ENCODE peak calls at places on chromosome 14, in ten cellular contexts. U is tibial artery, E is GM23248, T is astrocyte, P is HepG2, W is K562, X is lung, V is neuronal stem cell, Y is neural progenitor cell, B is adrenal gland. C is an unnamed sample.
A peak's percentile ranks its signal among the peaks of the same experiment; 100 is the strongest.

GRCh38 chr14:88426271-88426670 is 40.8 kb downstream of the SPATA7 start:
- DNase-seq in E (no peak), T (peak; percentile 74), P (no peak), W (no peak), V (no peak), X (no peak), B (no peak), Y (peak; percentile 7), U (no peak), C (no peak)

GRCh38 chr14:89723930-89724915 is 230.3 kb downstream of the EFCAB11 start:
- DNase-seq in T (no peak), V (no peak), W (no peak), U (no peak), X (no peak), B (no peak), P (no peak), E (peak; percentile 31), Y (no peak), C (no peak)

GRCh38 chr14:50452285-50452684 is 55.6 kb upstream of the CDKL1 start:
- DNase-seq in B (no peak), E (no peak), W (no peak), P (no peak), X (no peak), V (no peak), U (no peak), T (no peak), Y (no peak), C (no peak)

GRCh38 chr14:54866588-54866987 is 36.0 kb downstream of the GCH1 start:
- DNase-seq in P (peak; percentile 4), T (no peak), V (no peak), W (no peak), Y (no peak), X (no peak), B (no peak), U (no peak), E (peak; percentile 35), C (no peak)

GRCh38 chr14:76647699-76648298 is 113.5 kb upstream of the VASH1 start:
- DNase-seq in B (peak; percentile 34), X (no peak), U (no peak), V (peak; percentile 30), P (peak; percentile 52), E (peak; percentile 81), W (peak; percentile 54), T (peak; percentile 36), Y (peak; percentile 82), C (peak; percentile 35)

GRCh38 chr14:59239030-59239429 is 50.6 kb downstream of the DAAM1 start:
- DNase-seq in P (no peak), Y (no peak), V (no peak), X (no peak), B (no peak), T (no peak), E (no peak), W (no peak), U (no peak), C (no peak)

GRCh38 chr14:54127526-54127925 is 170.9 kb upstream of the BMP4 start:
- DNase-seq in U (no peak), Y (no peak), B (no peak), E (no peak), W (no peak), P (no peak), T (peak; percentile 52), X (no peak), V (no peak), C (no peak)

GRCh38 chr14:89365071-89365801 is 51.8 kb downstream of the FOXN3 start:
- DNase-seq in X (peak; percentile 35), P (no peak), T (no peak), U (peak; percentile 33), V (no peak), B (peak; percentile 43), W (no peak), Y (no peak), E (no peak), C (no peak)

DNA sequence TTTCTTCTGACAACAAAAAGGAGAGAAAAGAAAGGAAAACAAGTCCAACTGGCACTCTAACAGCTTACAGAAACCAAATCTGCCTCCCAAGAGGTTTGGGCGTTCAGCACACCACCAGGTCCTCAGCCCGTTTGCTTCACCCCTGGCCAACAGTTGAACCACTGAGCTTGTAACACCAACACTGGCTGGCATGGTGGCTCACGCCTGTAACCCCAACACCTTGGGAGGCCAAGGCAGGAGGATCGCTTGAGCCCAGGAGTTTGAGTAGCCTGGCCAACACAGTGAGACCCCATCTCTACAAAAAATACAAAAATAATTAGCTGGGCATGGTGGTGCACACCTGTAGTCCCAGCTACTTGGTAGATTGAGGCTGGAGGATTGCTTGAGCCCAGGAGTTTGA is 19.4 kb downstream of the CCDC88C start:
- DNase-seq in B (no peak), E (no peak), W (no peak), Y (no peak), V (no peak), T (no peak), P (no peak), X (no peak), U (no peak), C (no peak)
- H3K4me1 ChIP-seq in B (no peaks in the 10 kb centered on the region), E (no peaks in the 10 kb centered on the region), W (peaks cover 20% of the 10 kb centered on the region), Y (peaks cover 46% of the 10 kb centered on the region), V (no peaks in the 10 kb centered on the region), T (no peaks in the 10 kb centered on the region), P (peaks cover 22% of the 10 kb centered on the region), X (peaks cover 24% of the 10 kb centered on the region), U (peaks cover 5% of the 10 kb centered on the region), C (peaks cover 20% of the 10 kb centered on the region)

GRCh38 chr14:100900837-100901390 is 2.6 kb downstream of the RTL1 start:
- DNase-seq in U (no peak), P (peak; percentile 72), B (peak; percentile 79), W (peak; percentile 70), T (no peak), Y (peak; percentile 87), X (peak; percentile 28), V (peak; percentile 69), E (peak; percentile 29), C (no peak)

GRCh38 chr14:100898935-100899840 is 4.3 kb downstream of the RTL1 start:
- DNase-seq in W (no peak), Y (peak; percentile 11), B (peak; percentile 68), T (no peak), E (no peak), V (no peak), X (peak; percentile 24), P (no peak), U (no peak), C (no peak)

GRCh38 chr14:100901391-100902183 is 1.9 kb downstream of the RTL1 start:
- DNase-seq in P (no peak), U (no peak), B (no peak), W (no peak), T (no peak), X (peak; percentile 25), V (no peak), Y (no peak), E (no peak), C (no peak)

GRCh38 chr14:100898465-100898864 is 5.1 kb downstream of the RTL1 start:
- DNase-seq in X (peak; percentile 22), W (no peak), V (no peak), T (no peak), E (no peak), U (no peak), P (no peak), B (no peak), Y (no peak), C (no peak)

DNA sequence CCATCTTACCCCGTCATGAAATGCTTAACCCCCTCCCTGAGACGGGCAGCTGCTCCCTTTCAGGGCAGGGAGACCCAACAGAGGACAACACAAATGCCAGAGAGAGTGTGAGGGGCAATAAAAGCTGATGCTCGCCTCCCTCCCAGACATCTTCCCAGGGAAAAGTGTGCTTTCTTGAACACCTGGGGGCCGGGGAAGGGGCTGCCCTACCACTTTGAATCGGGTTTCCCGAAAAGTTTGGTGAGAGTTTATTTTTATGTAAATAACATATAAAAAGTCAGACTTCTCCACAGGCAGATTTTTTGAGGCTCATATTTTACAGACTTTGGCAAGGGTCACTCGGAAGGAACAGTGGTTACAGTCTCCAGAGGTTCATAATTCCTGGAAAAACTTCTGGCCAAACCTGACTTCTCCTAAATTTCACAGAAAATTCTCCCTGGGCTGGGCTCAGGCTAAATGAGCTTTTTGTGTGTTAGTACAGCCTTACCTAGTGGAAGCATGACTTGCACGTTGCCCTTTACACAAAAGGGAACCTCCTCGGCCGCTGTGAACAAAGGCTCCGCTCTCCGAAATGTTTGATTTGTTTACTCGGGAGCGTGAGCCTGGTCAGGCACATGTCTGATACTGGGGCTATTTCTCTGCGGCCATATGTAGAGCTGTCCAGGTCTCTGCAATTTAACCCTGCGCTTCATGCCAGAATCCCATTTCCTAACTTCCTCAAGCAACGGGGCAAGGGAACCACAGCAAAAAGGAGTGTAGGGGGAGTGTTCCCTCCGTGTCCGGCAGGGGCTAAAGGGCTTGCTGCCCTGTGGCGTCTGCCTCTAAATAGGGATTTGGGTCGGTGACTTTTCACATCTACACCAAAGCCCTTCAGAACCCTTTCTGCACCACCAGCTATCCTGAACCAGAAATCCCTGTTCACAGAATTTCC is 3.4 kb downstream of the RTL1 start:
- DNase-seq in B (no peak), Y (peak; percentile 77), X (peak; percentile 25), W (peak; percentile 28), T (no peak), E (peak; percentile 7), P (peak; percentile 91), U (no peak), V (peak; percentile 59), C (no peak)
- H3K4me3 ChIP-seq in B (no peak overlapping the region), Y (no peak overlapping the region), X (peak overlapping the region; percentile 1), W (no peak overlapping the region), T (no peak overlapping the region), E (no peak overlapping the region), P (peak overlapping the region; percentile 8), U (no peak overlapping the region), V (no peak overlapping the region), C (peak overlapping the region; percentile 16)

DNA sequence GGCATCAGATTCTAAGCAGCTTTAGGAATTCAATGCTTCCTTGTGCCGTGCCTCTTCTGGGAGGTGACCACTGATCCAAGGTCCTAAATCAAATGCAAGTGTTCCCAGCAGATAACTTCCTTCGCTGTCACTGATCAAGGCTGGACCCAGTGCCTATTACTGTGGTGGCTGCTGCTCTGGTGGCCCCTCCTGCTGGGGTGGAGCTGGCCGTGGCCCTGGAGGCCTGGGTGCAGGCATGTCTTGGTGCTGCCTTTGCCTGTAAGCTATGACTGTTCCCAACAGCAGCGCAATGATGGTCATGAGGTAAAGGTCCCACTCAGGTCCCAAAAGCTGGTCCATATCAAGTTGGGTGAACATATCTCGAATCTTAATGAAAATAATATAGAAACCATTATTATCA is 56.8 kb downstream of the SEL1L start:
- DNase-seq in P (no peak), Y (no peak), B (no peak), W (no peak), E (no peak), X (no peak), U (no peak), V (no peak), T (no peak), C (no peak)
- H3K36me3 ChIP-seq in P (peaks cover 11% of the 10 kb centered on the region), Y (no peaks in the 10 kb centered on the region), B (no peaks in the 10 kb centered on the region), W (peaks cover 49% of the 10 kb centered on the region), E (peaks cover 49% of the 10 kb centered on the region), X (peaks cover 23% of the 10 kb centered on the region), U (peaks cover 74% of the 10 kb centered on the region), V (peaks cover 79% of the 10 kb centered on the region), T (peaks cover 20% of the 10 kb centered on the region), C (peaks cover 3% of the 10 kb centered on the region)

GRCh38 chr14:105474478-105475268 is at the start of gene CRIP2:
- DNase-seq in X (no peak), B (no peak), P (no peak), W (peak; percentile 89), U (no peak), V (no peak), Y (peak; percentile 81), T (no peak), E (peak; percentile 83), C (no peak)

GRCh38 chr14:105475916-105476845 is 1.6 kb downstream of the CRIP2 start:
- DNase-seq in T (peak; percentile 43), P (peak; percentile 57), B (no peak), X (no peak), V (no peak), Y (peak; percentile 34), W (no peak), U (peak; percentile 76), E (peak; percentile 72), C (no peak)

GRCh38 chr14:105476937-105477658 is 2.5 kb downstream of the CRIP2 start:
- DNase-seq in T (no peak), Y (no peak), P (no peak), B (no peak), U (no peak), E (no peak), X (no peak), W (no peak), V (no peak), C (no peak)

GRCh38 chr14:105473677-105474477 is 744 bp upstream of the CRIP2 start:
- DNase-seq in X (peak; percentile 92), B (peak; percentile 75), V (peak; percentile 96), E (peak; percentile 90), U (peak; percentile 93), Y (peak; percentile 98), W (peak; percentile 80), P (peak; percentile 77), T (peak; percentile 76), C (peak; percentile 80)

GRCh38 chr14:105475269-105475915 is 771 bp downstream of the CRIP2 start:
- DNase-seq in V (no peak), P (no peak), W (no peak), X (no peak), T (peak; percentile 34), U (peak; percentile 71), Y (peak; percentile 43), E (peak; percentile 77), B (no peak), C (no peak)
- H3K4me1 ChIP-seq in V (peaks cover 53% of the 10 kb centered on the region), P (peaks cover 33% of the 10 kb centered on the region), W (no peaks in the 10 kb centered on the region), X (peaks cover 17% of the 10 kb centered on the region), T (peaks cover 29% of the 10 kb centered on the region), U (peaks cover 71% of the 10 kb centered on the region), Y (peaks cover 44% of the 10 kb centered on the region), E (peaks cover 12% of the 10 kb centered on the region), B (peaks cover 6% of the 10 kb centered on the region), C (peaks cover 20% of the 10 kb centered on the region)